ENCODE peak calls at places on chromosomes 11 and 22, in four cellular contexts. Q is frontal cortex; M is stimulated activated CD8-positive, alpha-beta memory T cell treated with anti-CD3 and anti-CD28 coated beads, Interleukin-4, amount 100 ng/mL, for 4 hours; X is activated CD4-positive, CD25-positive, alpha-beta regulatory T cell. N is an unnamed sample.

GRCh38 chr22:19598054-19598855 is 74.0 kb upstream of the CLDN5 start:
- DNase-seq in X (no peak), M (no peak), Q (no peak), N (no peak)

GRCh38 chr11:126581871-126582270 is 226.4 kb downstream of the ST3GAL4 start:
- DNase-seq in X (no peak), M (no peak), Q (no peak), N (no peak)

GRCh38 chr11:66674964-66675602 is 2.6 kb downstream of the RBM4B start:
- DNase-seq in Q (no peak), X (no peak), M (no peak), N (no peak)

GRCh38 chr22:45272498-45272897 is 12.3 kb upstream of the UPK3A start:
- DNase-seq in M (no peak), Q (no peak), X (no peak), N (no peak)

GRCh38 chr11:73330569-73331093 is 22.6 kb downstream of the ARHGEF17 start:
- DNase-seq in X (no peak), Q (no peak), M (no peak), N (no peak)

GRCh38 chr11:11022126-11022730 is 164.4 kb upstream of the ZBED5 start:
- DNase-seq in X (no peak), Q (no peak), M (no peak), N (no peak)

GRCh38 chr11:101880208-101880607 is 34.6 kb upstream of the CEP126 start:
- DNase-seq in X (no peak), Q (no peak), M (no peak), N (peak)

GRCh38 chr11:58926695-58927094 is 12.6 kb upstream of the GLYATL1 start:
- DNase-seq in Q (no peak), X (no peak), M (no peak), N (no peak)

GRCh38 chr11:62565100-62565802 is 8.4 kb downstream of the EEF1G start:
- DNase-seq in M (no peak), X (no peak), Q (no peak), N (no peak)

GRCh38 chr11:134032501-134033091 is 36.3 kb upstream of the JAM3 start:
- DNase-seq in M (no peak), Q (no peak), X (no peak), N (no peak)

N was measured in retinal pigment epithelial cell.